ENCODE peak calls at places on chromosomes 13 and 19, in five cellular contexts. E is left ventricle myocardium inferior, I is Karpas-422, A is mammary epithelial cell, T is pancreas. X is an unnamed sample.

GRCh38 chr13:66036024-66036614 is 1194.0 kb downstream of the PCDH9 start:
- DNase-seq in E (no peak), I (no peak), A (no peak), T (no peak), X (no peak)

GRCh38 chr13:32754179-32754578 is 167.9 kb downstream of the PDS5B start:
- DNase-seq in E (no peak), I (no peak), A (no peak), T (no peak), X (no peak)

GRCh38 chr13:76820759-76821158 is 65.4 kb downstream of the KCTD12 start:
- DNase-seq in E (peak; percentile 61), I (no peak), A (no peak), T (no peak), X (peak; percentile 69)

GRCh38 chr13:57666554-57666953 is 35.0 kb downstream of the PCDH17 start:
- DNase-seq in E (no peak), I (no peak), A (no peak), T (no peak), X (no peak)

GRCh38 chr19:39275578-39275977 is 7.4 kb downstream of the IFNL2 start:
- DNase-seq in E (no peak), I (no peak), A (no peak), T (no peak), X (no peak)

GRCh38 chr19:8109890-8110662 is 39.3 kb downstream of the FBN3 start:
- DNase-seq in E (no peak), I (no peak), A (no peak), T (no peak), X (no peak)

GRCh38 chr19:58009666-58010301 is 7.2 kb upstream of the ZNF606 start:
- DNase-seq in E (peak; percentile 85), I (no peak), A (peak; percentile 84), T (peak; percentile 91), X (peak; percentile 83)

GRCh38 chr13:39268398-39268797 is 230.1 kb downstream of the NHLRC3 start:
- DNase-seq in E (no peak), I (no peak), A (no peak), T (no peak), X (no peak)

GRCh38 chr13:112689498-112690241 is at the start of gene ATP11A:
- DNase-seq in E (peak; percentile 95), I (peak; percentile 63), A (peak; percentile 86), T (peak; percentile 98), X (peak; percentile 92)

GRCh38 chr13:46850214-46850613 is 46.6 kb downstream of the HTR2A start:
- DNase-seq in E (no peak), I (no peak), A (no peak), T (no peak), X (no peak)

GRCh38 chr19:42113641-42114348 is 18.5 kb downstream of the POU2F2 start:
- DNase-seq in E (no peak), I (peak; percentile 96), A (peak; percentile 96), T (peak; percentile 34), X (no peak)

GRCh38 chr13:29763426-29764180 is 86.8 kb downstream of the UBL3 start:
- DNase-seq in E (no peak), I (no peak), A (no peak), T (no peak), X (no peak)

GRCh38 chr19:8412783-8413592 is at the start of gene MARCHF2:
- DNase-seq in E (peak; percentile 96), I (peak; percentile 98), A (peak; percentile 94), T (peak; percentile 99), X (peak; percentile 95)

GRCh38 chr13:98171806-98172569 is 5.1 kb downstream of the RNF113B start:
- DNase-seq in E (peak; percentile 40), I (no peak), A (no peak), T (no peak), X (peak; percentile 34)

GRCh38 chr19:16366433-16367268 is 42.0 kb downstream of the KLF2 start:
- DNase-seq in E (no peak), I (peak; percentile 61), A (no peak), T (peak; percentile 12), X (no peak)

GRCh38 chr19:5480427-5480836 is 25.2 kb downstream of the ZNRF4 start:
- DNase-seq in E (no peak), I (peak; percentile 65), A (no peak), T (no peak), X (no peak)

GRCh38 chr13:112583592-112584277 is 4.2 kb downstream of the TUBGCP3 start:
- DNase-seq in E (peak; percentile 34), I (peak; percentile 80), A (no peak), T (no peak), X (no peak)

GRCh38 chr13:39684531-39685137 is 29.2 kb downstream of the COG6 start:
- DNase-seq in E (no peak), I (peak; percentile 88), A (peak; percentile 16), T (no peak), X (no peak)

GRCh38 chr13:31781064-31781463 is 41.7 kb downstream of the RXFP2 start:
- DNase-seq in E (no peak), I (no peak), A (no peak), T (no peak), X (no peak)

GRCh38 chr13:76976488-76976887 is 15.4 kb upstream of the CLN5 start:
- DNase-seq in E (no peak), I (no peak), A (peak; percentile 89), T (no peak), X (no peak)

GRCh38 chr13:31775686-31776085 is 36.4 kb downstream of the RXFP2 start:
- DNase-seq in E (peak; percentile 58), I (no peak), A (no peak), T (no peak), X (no peak)

GRCh38 chr19:15247107-15248014 is 15.1 kb upstream of the EPHX3 start:
- DNase-seq in E (no peak), I (no peak), A (no peak), T (no peak), X (no peak)
- H3K4me1 ChIP-seq in E (peaks cover 82% of the 10 kb centered on the region), I (no peaks in the 10 kb centered on the region), A (peaks cover 40% of the 10 kb centered on the region), T (peaks cover 4% of the 10 kb centered on the region), X (peaks cover 29% of the 10 kb centered on the region)

GRCh38 chr19:18173054-18173571 is 500 bp upstream of the IFI30 start:
- DNase-seq in E (peak; percentile 52), I (peak; percentile 56), A (no peak), T (no peak), X (no peak)
- H3K4me1 ChIP-seq in E (peaks cover 47% of the 10 kb centered on the region), I (peaks cover 66% of the 10 kb centered on the region), A (peaks cover 10% of the 10 kb centered on the region), T (no peaks in the 10 kb centered on the region), X (peaks cover 3% of the 10 kb centered on the region)

DNA sequence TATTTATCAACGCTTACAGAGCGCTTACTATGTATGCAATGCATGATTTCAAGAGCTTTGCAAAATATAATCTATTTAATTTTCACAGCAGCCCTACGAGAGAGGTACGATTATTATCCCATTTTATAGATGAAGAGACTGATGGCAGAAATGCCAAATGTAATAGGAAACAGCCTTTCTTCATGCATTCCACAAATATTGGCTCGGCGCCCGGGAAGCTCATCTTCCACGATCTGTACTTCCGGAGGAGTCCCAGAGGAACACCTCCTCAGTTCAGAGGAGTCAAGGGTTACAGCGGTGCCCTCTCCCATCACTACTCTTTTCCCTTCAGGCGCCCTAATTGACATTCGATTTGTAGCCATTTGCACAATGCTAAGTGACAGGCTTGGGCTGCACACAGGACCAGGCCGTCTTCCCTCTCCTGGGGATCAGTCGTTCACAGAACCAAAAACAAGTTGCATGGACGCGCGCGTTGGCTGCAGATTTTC is 1.1 kb upstream of the ARHGAP35 start:
- DNase-seq in E (peak; percentile 75), I (no peak), A (no peak), T (peak; percentile 84), X (peak; percentile 83)
- H3K4me1 ChIP-seq in E (peaks cover 66% of the 10 kb centered on the region), I (peaks cover 49% of the 10 kb centered on the region), A (peaks cover 32% of the 10 kb centered on the region), T (peaks cover 13% of the 10 kb centered on the region), X (peaks cover 7% of the 10 kb centered on the region)

DNA sequence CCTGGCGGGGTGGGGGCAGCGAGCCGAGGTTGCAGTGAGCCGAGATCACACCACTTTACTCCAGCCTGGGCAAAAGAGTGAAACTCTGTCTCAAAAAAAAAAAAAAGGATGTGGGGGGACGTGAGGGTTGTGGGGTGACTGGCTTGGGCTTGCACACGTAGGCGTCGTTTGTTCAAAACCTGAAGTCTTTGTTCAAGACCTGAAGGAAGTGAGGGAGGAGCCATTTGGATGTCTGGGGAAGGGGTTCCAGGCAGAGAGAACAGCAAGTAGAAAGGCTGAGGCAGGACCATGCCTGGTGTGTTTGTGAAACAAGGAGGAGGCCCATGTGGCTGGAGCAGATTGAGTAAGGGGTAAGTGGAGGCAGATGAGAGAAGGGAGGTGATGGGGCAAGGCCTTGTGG is 27.8 kb downstream of the PIN1 start:
- DNase-seq in E (no peak), I (no peak), A (no peak), T (no peak), X (no peak)
- H3K4me1 ChIP-seq in E (no peaks in the 10 kb centered on the region), I (no peaks in the 10 kb centered on the region), A (no peaks in the 10 kb centered on the region), T (no peaks in the 10 kb centered on the region), X (no peaks in the 10 kb centered on the region)

GRCh38 chr19:10402441-10403038 is 802 bp downstream of the CDC37 start:
- DNase-seq in E (peak; percentile 48), I (peak; percentile 57), A (no peak), T (no peak), X (peak; percentile 55)
- H3K4me1 ChIP-seq in E (peaks cover 90% of the 10 kb centered on the region), I (peaks cover 29% of the 10 kb centered on the region), A (peaks cover 24% of the 10 kb centered on the region), T (peaks cover 10% of the 10 kb centered on the region), X (no peaks in the 10 kb centered on the region)